ENCODE peak calls at places on chromosomes 3 and 15, in ten cellular contexts. H is suprapubic skin; V is stimulated activated CD8-positive, alpha-beta memory T cell treated with anti-CD3 and anti-CD28 coated beads, Interleukin-7, amount 100 ng/mL, for 4 hours; B is head of caudate nucleus; O is kidney tubule cell; U is A549; P is NAMALWA; K is NCI-H2171 treated with DMSO at 0.1 percent for 48 hours; X is fibroblast of pulmonary artery; R is GM23248. Q is an unnamed sample.
A peak's percentile ranks its signal among the peaks of the same experiment; 100 is the strongest.

GRCh38 chr15:67307156-67307555 is 52.6 kb downstream of the IQCH start:
- DNase-seq in H (no peak), V (no peak), B (no peak), O (no peak), U (no peak), P (no peak), K (no peak), X (peak; percentile 22), R (peak; percentile 62), Q (no peak)

GRCh38 chr3:31053299-31053698 is 158.8 kb upstream of the GADL1 start:
- DNase-seq in H (no peak), V (no peak), B (no peak), O (no peak), U (no peak), P (no peak), K (no peak), X (no peak), R (no peak), Q (no peak)

GRCh38 chr15:75454471-75455418 is 3.3 kb upstream of the SIN3A start:
- DNase-seq in H (peak; percentile 90), V (peak; percentile 82), B (peak; percentile 74), O (no peak), U (no peak), P (peak; percentile 81), K (peak; percentile 78), X (peak; percentile 6), R (peak; percentile 85), Q (peak; percentile 83)

GRCh38 chr15:29266052-29266572 is 3.5 kb downstream of the NSMCE3 start:
- DNase-seq in H (no peak), V (no peak), B (no peak), O (no peak), U (no peak), P (no peak), K (peak; percentile 2), X (peak; percentile 15), R (no peak), Q (no peak)

GRCh38 chr3:66344846-66345578 is 124.2 kb downstream of the SLC25A26 start:
- DNase-seq in H (no peak), V (no peak), B (no peak), O (no peak), U (no peak), P (no peak), K (no peak), X (no peak), R (peak; percentile 39), Q (no peak)

GRCh38 chr3:115239717-115240116 is 92.6 kb upstream of the ZBTB20 start:
- DNase-seq in H (peak; percentile 62), V (no peak), B (peak; percentile 71), O (peak; percentile 98), U (peak; percentile 96), P (no peak), K (peak; percentile 98), X (peak; percentile 99), R (peak; percentile 97), Q (peak; percentile 97)

GRCh38 chr3:57397175-57398026 is 104.9 kb upstream of the ASB14 start:
- DNase-seq in H (no peak), V (peak; percentile 7), B (no peak), O (peak; percentile 67), U (peak; percentile 65), P (peak; percentile 74), K (peak; percentile 45), X (peak; percentile 73), R (peak; percentile 63), Q (peak; percentile 20)

GRCh38 chr3:160568989-160569388 is 3.6 kb upstream of the KPNA4 start:
- DNase-seq in H (no peak), V (no peak), B (no peak), O (no peak), U (no peak), P (no peak), K (no peak), X (no peak), R (no peak), Q (no peak)

GRCh38 chr15:94324117-94324826 is 92.9 kb downstream of the MCTP2 start:
- DNase-seq in H (no peak), V (peak; percentile 32), B (peak; percentile 24), O (peak; percentile 53), U (peak; percentile 62), P (peak; percentile 83), K (peak; percentile 55), X (peak; percentile 71), R (peak; percentile 71), Q (peak; percentile 56)

GRCh38 chr3:149767720-149768119 is 15.4 kb upstream of the COMMD2 start:
- DNase-seq in H (no peak), V (no peak), B (peak; percentile 73), O (no peak), U (no peak), P (no peak), K (no peak), X (no peak), R (no peak), Q (no peak)

GRCh38 chr3:170814822-170815221 is 55.2 kb downstream of the RPL22L1 start:
- DNase-seq in H (no peak), V (no peak), B (no peak), O (no peak), U (no peak), P (no peak), K (no peak), X (no peak), R (no peak), Q (no peak)

GRCh38 chr15:68333775-68334470 is 56.4 kb downstream of the FEM1B start:
- DNase-seq in H (no peak), V (no peak), B (no peak), O (peak; percentile 19), U (peak; percentile 26), P (no peak), K (no peak), X (peak; percentile 71), R (peak; percentile 37), Q (no peak)

GRCh38 chr15:76932090-76932966 is 779 bp downstream of the RCN2 start:
- DNase-seq in H (no peak), V (no peak), B (no peak), O (peak; percentile 6), U (peak; percentile 8), P (peak; percentile 55), K (no peak), X (peak; percentile 13), R (peak; percentile 49), Q (no peak)

GRCh38 chr3:37853691-37854413 is 7.8 kb upstream of the CTDSPL start:
- DNase-seq in H (no peak), V (no peak), B (no peak), O (no peak), U (no peak), P (no peak), K (peak; percentile 80), X (no peak), R (no peak), Q (no peak)

GRCh38 chr15:29671308-29671981 is 150.8 kb downstream of the TJP1 start:
- DNase-seq in H (no peak), V (no peak), B (no peak), O (no peak), U (no peak), P (no peak), K (no peak), X (peak; percentile 52), R (peak; percentile 75), Q (no peak)

GRCh38 chr15:85614059-85614458 is 180.7 kb downstream of the KLHL25 start:
- DNase-seq in H (no peak), V (no peak), B (no peak), O (peak; percentile 47), U (no peak), P (no peak), K (no peak), X (no peak), R (peak; percentile 15), Q (no peak)

Q was measured in NCI-H524.